ENCODE peak calls at places on chromosomes 6 and 20, in four cellular contexts. P is A549, M is GM20000, H is prostate gland. K is an unnamed sample.
A peak's percentile ranks its signal among the peaks of the same experiment; 100 is the strongest.

GRCh38 chr6:13794184-13794583 is 20.2 kb downstream of the MCUR1 start:
- DNase-seq in H (no peak), M (no peak), P (no peak), K (no peak)

GRCh38 chr6:159106627-159107241 is 61.9 kb upstream of the TAGAP start:
- DNase-seq in M (peak; percentile 79), P (peak; percentile 30), H (peak; percentile 50), K (peak; percentile 73)

GRCh38 chr6:96980142-96980541 is 55.6 kb downstream of the KLHL32 start:
- DNase-seq in H (no peak), P (no peak), M (no peak), K (no peak)

GRCh38 chr6:35096129-35096852 is 44.8 kb downstream of the TCP11 start:
- DNase-seq in M (no peak), P (peak; percentile 23), H (no peak), K (no peak)

GRCh38 chr6:16828058-16828457 is 66.8 kb upstream of the ATXN1 start:
- DNase-seq in P (no peak), M (no peak), H (no peak), K (no peak)

GRCh38 chr6:66558189-66558588 is 851.2 kb upstream of the EYS start:
- DNase-seq in H (no peak), P (no peak), M (no peak), K (no peak)

GRCh38 chr6:77034161-77034560 is 429.1 kb downstream of the HTR1B start:
- DNase-seq in P (no peak), H (no peak), M (no peak), K (no peak)

GRCh38 chr20:53828673-53829085 is 235.0 kb upstream of the ZNF217 start:
- DNase-seq in P (peak; percentile 60), H (peak; percentile 46), M (no peak), K (peak; percentile 35)

GRCh38 chr6:18207949-18208348 is 52.7 kb downstream of the KDM1B start:
- DNase-seq in M (no peak), H (no peak), P (no peak), K (no peak)

GRCh38 chr6:30071081-30071818 is 4.3 kb downstream of the PPP1R11 start:
- DNase-seq in M (peak; percentile 30), P (no peak), H (no peak), K (no peak)

GRCh38 chr6:11139051-11139960 is 27.8 kb upstream of the ERVFRD-1 start:
- DNase-seq in M (peak; percentile 34), P (no peak), H (no peak), K (no peak)

GRCh38 chr6:123323419-123324329 is 313.1 kb downstream of the TRDN start:
- DNase-seq in H (no peak), P (no peak), M (no peak), K (no peak)

GRCh38 chr6:52503344-52503747 is 73.5 kb downstream of the TRAM2 start:
- DNase-seq in H (no peak), P (no peak), M (no peak), K (no peak)

GRCh38 chr6:73290435-73290834 is 27.4 kb upstream of the KHDC1 start:
- DNase-seq in H (no peak), P (no peak), M (no peak), K (no peak)

GRCh38 chr6:43992126-43992663 is 135.1 kb downstream of the MRPL14 start:
- DNase-seq in P (no peak), M (no peak), H (no peak), K (no peak)

GRCh38 chr6:81865712-81866111 is 113.2 kb upstream of the TENT5A start:
- DNase-seq in P (peak; percentile 1), M (no peak), H (no peak), K (no peak)

GRCh38 chr20:2688041-2688591 is 4.5 kb upstream of the EBF4 start:
- DNase-seq in P (no peak), M (peak; percentile 74), H (no peak), K (peak; percentile 40)
- TF ChIP-seq CTCF in P (peak; percentile 51), M (peak; percentile 31), H (no peak), K (peak; percentile 25)

GRCh38 chr20:2756056-2756611 is 44.3 kb downstream of the CPXM1 start:
- DNase-seq in H (no peak), M (no peak), P (no peak), K (no peak)
- TF ChIP-seq CTCF in H (peak; percentile 18), M (no peak), P (peak; percentile 67), K (peak; percentile 30)

GRCh38 chr6:166614171-166614583 is 12.9 kb downstream of the RPS6KA2 start:
- DNase-seq in H (no peak), M (no peak), P (no peak), K (no peak)

GRCh38 chr6:166612471-166612881 is 14.6 kb downstream of the RPS6KA2 start:
- DNase-seq in H (no peak), P (no peak), M (no peak), K (no peak)

GRCh38 chr6:166610104-166610503 is 16.9 kb downstream of the RPS6KA2 start:
- DNase-seq in P (no peak), H (no peak), M (no peak), K (no peak)

GRCh38 chr6:166608819-166609218 is 18.2 kb downstream of the RPS6KA2 start:
- DNase-seq in M (no peak), P (no peak), H (no peak), K (no peak)

GRCh38 chr6:166611631-166612030 is 15.4 kb downstream of the RPS6KA2 start:
- DNase-seq in H (no peak), M (no peak), P (no peak), K (no peak)
- TF ChIP-seq CTCF in H (no peak), M (no peak), P (no peak), K (no peak)

GRCh38 chr6:80541886-80542285 is 435.4 kb downstream of the BCKDHB start:
- DNase-seq in M (no peak), H (no peak), P (no peak), K (no peak)

GRCh38 chr6:80544500-80545055 is 438.1 kb downstream of the BCKDHB start:
- DNase-seq in M (no peak), H (no peak), P (no peak), K (no peak)

GRCh38 chr6:80543151-80543550 is 436.7 kb downstream of the BCKDHB start:
- DNase-seq in H (no peak), P (no peak), M (no peak), K (no peak)

GRCh38 chr6:80545323-80545722 is 438.9 kb downstream of the BCKDHB start:
- DNase-seq in P (no peak), H (no peak), M (no peak), K (no peak)

DNA sequence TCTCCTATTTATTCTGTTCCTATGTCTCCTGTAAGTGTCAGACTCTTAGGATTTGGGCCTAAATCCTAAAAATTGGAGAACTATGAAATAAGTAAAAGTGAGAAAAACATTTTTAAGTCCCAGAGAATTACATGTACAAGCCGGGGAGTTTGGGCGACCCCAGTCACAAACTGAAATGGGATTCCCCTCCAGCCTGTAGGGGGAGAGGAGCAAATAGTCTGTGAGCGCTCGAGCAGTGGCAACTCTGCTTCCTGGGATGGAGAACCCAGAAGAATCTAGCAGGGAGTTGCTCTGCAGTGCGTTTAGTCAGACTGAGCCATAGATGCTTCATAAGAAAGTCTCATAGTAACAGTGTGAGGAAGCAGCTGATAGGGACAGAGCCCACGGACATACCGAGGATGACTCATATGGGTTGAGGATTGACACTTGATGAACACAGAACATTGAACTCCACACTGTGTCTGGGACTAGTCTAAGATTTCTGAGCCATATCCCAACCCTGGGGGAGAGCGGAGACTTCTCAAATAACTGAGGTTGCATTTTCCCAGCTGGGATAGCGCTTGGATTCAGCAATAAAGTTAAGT is 437.2 kb downstream of the BCKDHB start:
- DNase-seq in H (no peak), M (no peak), P (no peak), K (no peak)
- TF ChIP-seq CTCF in H (no peak), M (no peak), P (no peak), K (no peak)

DNA sequence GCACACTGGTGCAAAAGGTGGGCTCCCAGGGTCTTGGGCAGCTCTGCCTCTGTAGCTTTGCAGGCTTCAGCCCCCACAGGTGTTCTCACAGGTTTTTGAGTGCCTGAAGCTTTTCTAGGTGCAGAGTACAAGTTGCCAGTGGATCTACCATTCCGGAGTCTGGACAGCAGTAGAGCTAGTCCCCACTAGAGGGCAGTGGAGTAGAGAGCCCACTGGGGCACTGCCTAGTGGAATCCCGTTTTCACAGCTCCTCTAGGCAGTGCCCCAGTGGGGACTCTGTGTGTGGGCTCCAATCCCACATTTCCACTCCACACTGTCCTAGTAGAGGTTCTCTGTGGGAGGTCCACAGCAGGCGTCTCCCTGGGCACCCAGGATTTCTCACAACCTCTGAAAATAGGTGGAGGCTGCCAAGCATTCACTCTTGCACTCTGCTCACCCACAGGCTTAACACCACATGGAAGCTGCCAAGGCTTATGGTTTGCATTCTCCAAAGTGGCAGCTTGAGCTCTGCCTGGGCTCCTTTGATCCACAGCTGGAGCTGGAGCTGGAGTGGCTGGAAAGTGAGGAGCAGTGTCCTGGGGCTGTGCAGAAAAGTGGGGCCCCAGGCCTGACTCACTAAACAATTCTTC is 86.3 kb upstream of the PROKR2 start:
- DNase-seq in M (peak; percentile 49), P (peak; percentile 55), H (no peak), K (no peak)
- TF ChIP-seq CTCF in M (peak; percentile 61), P (peak; percentile 55), H (no peak), K (no peak)

DNA sequence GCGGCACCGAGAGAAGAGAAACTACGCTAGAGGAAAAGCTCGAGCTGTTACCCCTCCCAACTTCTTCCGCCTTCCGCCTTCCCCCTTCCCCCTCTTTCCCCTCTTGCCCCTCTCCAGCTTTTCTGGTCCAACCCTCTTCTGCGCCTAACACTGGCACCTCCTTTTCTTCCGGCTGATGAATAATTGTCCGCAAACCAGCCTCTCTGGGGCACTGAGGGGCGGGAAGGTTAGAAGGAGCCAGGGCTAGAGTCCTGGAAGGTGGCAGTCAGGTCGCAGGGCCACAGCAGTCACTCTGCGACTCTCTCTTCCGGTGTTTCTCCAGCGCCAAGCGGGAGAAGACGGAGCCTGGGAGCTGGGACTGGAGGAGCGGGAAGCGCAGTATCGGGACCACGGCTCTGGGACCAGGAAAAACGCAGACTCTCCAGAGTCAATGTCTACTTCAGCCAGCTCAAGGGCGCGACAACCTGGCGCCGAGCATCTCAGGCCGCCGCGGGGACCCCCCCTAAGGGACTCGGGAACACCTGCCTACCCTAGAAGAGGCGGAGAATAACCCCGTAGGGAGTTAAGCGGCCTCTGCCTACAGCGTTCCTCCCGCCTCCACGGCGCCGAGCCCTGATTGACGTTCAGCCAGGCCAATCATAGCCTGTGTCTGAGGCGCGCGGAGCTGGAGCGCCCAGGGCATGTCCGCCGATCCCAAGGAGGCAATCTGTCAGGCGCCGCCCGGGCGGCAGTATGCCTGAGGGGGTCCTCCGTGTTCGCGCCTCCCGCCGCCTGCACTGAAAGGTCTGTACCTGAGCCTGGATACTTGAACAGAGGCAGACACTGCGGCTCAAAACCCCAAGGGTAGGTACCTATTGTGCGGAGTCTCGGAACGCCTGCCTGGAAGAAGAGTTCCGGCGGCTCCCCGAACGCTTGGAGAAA is 40.4 kb downstream of the PSMB9 start:
- DNase-seq in M (peak; percentile 96), H (peak; percentile 94), P (peak; percentile 95), K (peak; percentile 98)
- TF ChIP-seq CTCF in M (no peak), H (no peak), P (no peak), K (no peak)

K was measured in tibial nerve.